ENCODE peak calls at places on chromosome 12, in seven cellular contexts. J is activated effector memory CD4-positive, alpha-beta T cell treated with anti-CD3 and anti-CD28 coated beads, Interleukin-2, amount 50 U/mL, for 16 hours; K is activated CD4-positive, alpha-beta T cell treated with anti-CD3 and anti-CD28 coated beads for 4 hours; D is stimulated activated CD4-positive, alpha-beta T cell treated with anti-CD3 and anti-CD28 coated beads, Interleukin-1b, Interleukin-23, amount 100 ng/mL, for 4 hours; V is OCI-M1; L is smooth muscle cell of the brain vasculature; X is GM18507. T is an unnamed sample.

GRCh38 chr12:1162083-1162760 is 171.2 kb downstream of the ERC1 start:
- DNase-seq in J (no peak), K (no peak), D (no peak), V (no peak), L (no peak), X (no peak), T (no peak)

GRCh38 chr12:120856980-120857379 is 47.2 kb downstream of the SPPL3 start:
- DNase-seq in J (no peak), K (no peak), D (no peak), V (peak; percentile 77), L (no peak), X (no peak), T (peak; percentile 42)

GRCh38 chr12:65302891-65303290 is 24.4 kb downstream of the MSRB3 start:
- DNase-seq in J (no peak), K (no peak), D (no peak), V (no peak), L (no peak), X (no peak), T (no peak)

GRCh38 chr12:65335021-65335714 is 56.7 kb downstream of the MSRB3 start:
- DNase-seq in J (no peak), K (no peak), D (no peak), V (peak; percentile 8), L (peak; percentile 69), X (no peak), T (no peak)

GRCh38 chr12:47903927-47904646 is 707 bp downstream of the VDR start:
- DNase-seq in J (peak; percentile 88), K (peak; percentile 69), D (peak; percentile 50), V (peak; percentile 86), L (no peak), X (no peak), T (peak; percentile 79)

GRCh38 chr12:55698965-55699364 is 8.7 kb downstream of the ITGA7 start:
- DNase-seq in J (peak; percentile 42), K (no peak), D (no peak), V (no peak), L (no peak), X (no peak), T (no peak)

GRCh38 chr12:32400114-32400672 is 835 bp downstream of the FGD4 start:
- DNase-seq in J (no peak), K (no peak), D (no peak), V (no peak), L (no peak), X (no peak), T (no peak)

GRCh38 chr12:130945793-130946492 is 7.8 kb upstream of the ADGRD1 start:
- DNase-seq in J (no peak), K (no peak), D (no peak), V (no peak), L (no peak), X (no peak), T (no peak)

GRCh38 chr12:29306682-29307081 is 74.3 kb downstream of the ERGIC2 start:
- DNase-seq in J (no peak), K (no peak), D (no peak), V (no peak), L (no peak), X (no peak), T (no peak)

GRCh38 chr12:29681996-29682534 is 101.7 kb downstream of the TMTC1 start:
- DNase-seq in J (no peak), K (no peak), D (no peak), V (no peak), L (no peak), X (no peak), T (peak; percentile 5)

GRCh38 chr12:83378186-83378727 is 691.6 kb downstream of the TMTC2 start:
- DNase-seq in J (no peak), K (no peak), D (no peak), V (no peak), L (no peak), X (no peak), T (no peak)

GRCh38 chr12:11807453-11807852 is 158.0 kb downstream of the ETV6 start:
- DNase-seq in J (no peak), K (no peak), D (no peak), V (no peak), L (no peak), X (no peak), T (no peak)

GRCh38 chr12:108271951-108272729 is 67.0 kb downstream of the CMKLR1 start:
- DNase-seq in J (no peak), K (no peak), D (no peak), V (no peak), L (no peak), X (no peak), T (no peak)

GRCh38 chr12:103929051-103929908 is 930 bp upstream of the HSP90B1 start:
- DNase-seq in J (peak; percentile 92), K (peak; percentile 82), D (peak; percentile 75), V (peak; percentile 96), L (peak; percentile 69), X (peak; percentile 49), T (peak; percentile 92)

GRCh38 chr12:27148791-27149190 is 66.4 kb upstream of the C12orf71 start:
- DNase-seq in J (no peak), K (no peak), D (no peak), V (no peak), L (no peak), X (no peak), T (no peak)

GRCh38 chr12:92134638-92135274 is 10.9 kb downstream of the BTG1 start:
- DNase-seq in J (no peak), K (no peak), D (no peak), V (no peak), L (no peak), X (no peak), T (peak; percentile 17)

GRCh38 chr12:14367097-14367661 is 1.7 kb downstream of the ATF7IP start:
- DNase-seq in J (no peak), K (no peak), D (no peak), V (peak; percentile 85), L (no peak), X (no peak), T (peak; percentile 78)

GRCh38 chr12:262817-263216 is at the start of gene SLC6A13:
- DNase-seq in J (no peak), K (no peak), D (no peak), V (no peak), L (no peak), X (no peak), T (no peak)

GRCh38 chr12:84201976-84202375 is 710.6 kb downstream of the SLC6A15 start:
- DNase-seq in J (no peak), K (no peak), D (no peak), V (no peak), L (no peak), X (no peak), T (no peak)

GRCh38 chr12:28550757-28551381 is 360.6 kb downstream of the CCDC91 start:
- DNase-seq in J (no peak), K (no peak), D (no peak), V (peak; percentile 23), L (no peak), X (no peak), T (no peak)

GRCh38 chr12:3683670-3684069 is 69.2 kb downstream of the CRACR2A start:
- DNase-seq in J (no peak), K (no peak), D (no peak), V (no peak), L (no peak), X (no peak), T (no peak)

GRCh38 chr12:9340422-9341259 is 132.4 kb upstream of the PZP start:
- DNase-seq in J (no peak), K (no peak), D (no peak), V (peak; percentile 50), L (no peak), X (no peak), T (no peak)

GRCh38 chr12:28024231-28024995 is 51.9 kb upstream of the PTHLH start:
- DNase-seq in J (no peak), K (no peak), D (no peak), V (peak; percentile 34), L (no peak), X (no peak), T (no peak)

GRCh38 chr12:124228050-124228711 is 66.7 kb upstream of the RFLNA start:
- DNase-seq in J (no peak), K (no peak), D (no peak), V (peak; percentile 28), L (no peak), X (no peak), T (peak; percentile 53)

GRCh38 chr12:22334696-22335290 is at the start of gene ST8SIA1:
- DNase-seq in J (peak; percentile 89), K (peak; percentile 61), D (peak; percentile 45), V (peak; percentile 68), L (no peak), X (peak; percentile 23), T (no peak)

GRCh38 chr12:55060970-55061543 is 41.3 kb downstream of the NEUROD4 start:
- DNase-seq in J (no peak), K (no peak), D (no peak), V (no peak), L (no peak), X (no peak), T (no peak)

GRCh38 chr12:53499261-53500118 is at the start of gene MAP3K12:
- DNase-seq in J (peak; percentile 88), K (peak; percentile 49), D (peak; percentile 25), V (peak; percentile 60), L (no peak), X (no peak), T (no peak)